ENCODE peak calls at places on chromosomes 11 and 22, in six cellular contexts. One of them, this sample, is unnamed.

GRCh38 chr22:49936973-49937757 is 18.7 kb downstream of the CRELD2 start:
- DNase-seq in heart right ventricle: peak
- DNase-seq in nephron progenitor cell: no peak
- DNase-seq in A549: no peak
- DNase-seq in AG10803: no peak
- DNase-seq in type B pancreatic cell: no peak
- DNase-seq in this sample: no peak

GRCh38 chr22:18063311-18063710 is 14.5 kb upstream of the PEX26 start:
- DNase-seq in heart right ventricle: no peak
- DNase-seq in nephron progenitor cell: peak
- DNase-seq in A549: no peak
- DNase-seq in AG10803: no peak
- DNase-seq in type B pancreatic cell: no peak
- DNase-seq in this sample: no peak

GRCh38 chr22:50298937-50299656 is 8.3 kb downstream of the PLXNB2 start:
- DNase-seq in heart right ventricle: peak
- DNase-seq in nephron progenitor cell: no peak
- DNase-seq in A549: no peak
- DNase-seq in AG10803: peak
- DNase-seq in type B pancreatic cell: no peak
- DNase-seq in this sample: no peak

GRCh38 chr22:48754611-48755331 is 1072.9 kb downstream of the BRD1 start:
- DNase-seq in heart right ventricle: no peak
- DNase-seq in nephron progenitor cell: no peak
- DNase-seq in A549: no peak
- DNase-seq in AG10803: no peak
- DNase-seq in type B pancreatic cell: peak
- DNase-seq in this sample: no peak

GRCh38 chr11:24738972-24739371 is 242.1 kb downstream of the LUZP2 start:
- DNase-seq in heart right ventricle: no peak
- DNase-seq in nephron progenitor cell: no peak
- DNase-seq in A549: no peak
- DNase-seq in AG10803: no peak
- DNase-seq in type B pancreatic cell: no peak
- DNase-seq in this sample: no peak

GRCh38 chr11:59770324-59770723 is 15.1 kb downstream of the STX3 start:
- DNase-seq in heart right ventricle: no peak
- DNase-seq in nephron progenitor cell: no peak
- DNase-seq in A549: no peak
- DNase-seq in AG10803: no peak
- DNase-seq in type B pancreatic cell: no peak
- DNase-seq in this sample: no peak

GRCh38 chr22:49457946-49458707 is 369.5 kb downstream of the BRD1 start:
- DNase-seq in heart right ventricle: no peak
- DNase-seq in nephron progenitor cell: no peak
- DNase-seq in A549: no peak
- DNase-seq in AG10803: no peak
- DNase-seq in type B pancreatic cell: no peak
- DNase-seq in this sample: no peak

GRCh38 chr11:126646701-126647209 is 291.3 kb downstream of the ST3GAL4 start:
- DNase-seq in heart right ventricle: no peak
- DNase-seq in nephron progenitor cell: no peak
- DNase-seq in A549: no peak
- DNase-seq in AG10803: peak
- DNase-seq in type B pancreatic cell: no peak
- DNase-seq in this sample: no peak

GRCh38 chr11:61497473-61497872 is 11.1 kb upstream of the LRRC10B start:
- DNase-seq in heart right ventricle: no peak
- DNase-seq in nephron progenitor cell: no peak
- DNase-seq in A549: no peak
- DNase-seq in AG10803: no peak
- DNase-seq in type B pancreatic cell: no peak
- DNase-seq in this sample: no peak

GRCh38 chr11:118635642-118636041 is 28.2 kb downstream of the PHLDB1 start:
- DNase-seq in heart right ventricle: no peak
- DNase-seq in nephron progenitor cell: no peak
- DNase-seq in A549: no peak
- DNase-seq in AG10803: no peak
- DNase-seq in type B pancreatic cell: no peak
- DNase-seq in this sample: no peak

GRCh38 chr11:44179173-44179572 is 83.7 kb downstream of the EXT2 start:
- DNase-seq in heart right ventricle: no peak
- DNase-seq in nephron progenitor cell: peak
- DNase-seq in A549: no peak
- DNase-seq in AG10803: peak
- DNase-seq in type B pancreatic cell: no peak
- DNase-seq in this sample: no peak

GRCh38 chr22:32181043-32181442 is 21.9 kb upstream of the C22orf42 start:
- DNase-seq in heart right ventricle: no peak
- DNase-seq in nephron progenitor cell: no peak
- DNase-seq in A549: no peak
- DNase-seq in AG10803: no peak
- DNase-seq in type B pancreatic cell: no peak
- DNase-seq in this sample: no peak

DNA sequence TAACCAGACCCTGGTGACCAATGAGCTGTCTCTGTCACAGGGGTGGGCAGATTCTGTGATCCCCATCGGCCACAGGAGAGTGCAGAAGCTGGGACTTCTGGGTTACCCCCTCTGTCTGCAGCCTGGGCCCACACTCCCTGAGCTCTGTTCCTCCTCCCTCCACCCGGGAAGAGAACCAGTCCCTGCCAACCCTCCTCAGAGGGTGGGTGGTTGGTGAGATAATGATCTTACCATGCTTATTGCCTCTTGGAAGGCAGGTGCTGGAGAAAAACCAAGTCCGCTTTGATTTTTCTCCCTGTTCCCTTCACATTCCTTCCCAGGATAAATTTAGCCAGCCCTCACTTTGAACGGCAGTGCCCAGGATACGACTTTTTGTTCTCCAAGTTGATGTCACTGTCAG is 17.3 kb downstream of the PRG3 start:
- DNase-seq in heart right ventricle: no peak
- DNase-seq in nephron progenitor cell: no peak
- DNase-seq in A549: no peak
- DNase-seq in AG10803: no peak
- DNase-seq in type B pancreatic cell: no peak
- DNase-seq in this sample: no peak
- TF ChIP-seq CTCF in heart right ventricle: no peak
- TF ChIP-seq CTCF in nephron progenitor cell: no peak
- TF ChIP-seq CTCF in A549: no peak
- TF ChIP-seq CTCF in AG10803: no peak
- TF ChIP-seq CTCF in type B pancreatic cell: no peak
- TF ChIP-seq CTCF in this sample: no peak

DNA sequence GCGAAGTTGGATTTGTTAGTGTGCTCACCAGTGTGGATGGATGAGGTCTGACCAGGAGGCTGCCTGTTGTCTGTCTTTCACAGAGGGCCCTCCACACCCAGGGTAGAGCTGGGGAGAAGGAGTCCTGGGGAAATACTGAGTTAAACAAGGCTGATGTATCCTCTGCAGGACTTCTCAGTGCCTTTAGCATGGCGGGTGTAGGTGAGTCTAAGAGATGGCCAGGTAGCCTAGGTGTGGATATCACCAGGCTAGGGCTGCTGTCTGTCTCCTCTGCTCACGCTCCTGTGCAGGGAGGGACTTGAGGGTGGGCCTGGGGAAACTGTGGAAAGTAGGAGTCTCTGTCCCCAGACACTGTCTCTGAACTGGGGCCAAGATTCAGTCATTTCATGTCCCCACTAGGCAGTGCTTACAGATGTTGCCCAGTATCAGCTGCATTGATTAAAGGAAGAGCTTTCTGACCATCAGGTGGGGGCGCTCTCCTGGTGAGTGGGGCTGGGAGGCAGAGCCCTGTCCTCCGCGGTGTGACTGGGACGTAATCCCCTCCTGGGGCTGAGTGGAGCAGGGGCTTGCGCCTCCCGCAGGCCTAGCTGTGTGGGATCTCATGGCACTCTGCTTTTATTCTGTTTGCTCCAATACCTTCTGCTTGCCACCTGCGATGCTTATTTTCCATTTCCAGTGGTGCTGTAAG is 35.5 kb upstream of the CCDC188 start:
- DNase-seq in heart right ventricle: no peak
- DNase-seq in nephron progenitor cell: peak
- DNase-seq in A549: no peak
- DNase-seq in AG10803: no peak
- DNase-seq in type B pancreatic cell: no peak
- DNase-seq in this sample: no peak
- TF ChIP-seq CTCF in heart right ventricle: no peak
- TF ChIP-seq CTCF in nephron progenitor cell: peak
- TF ChIP-seq CTCF in A549: no peak
- TF ChIP-seq CTCF in AG10803: no peak
- TF ChIP-seq CTCF in type B pancreatic cell: peak
- TF ChIP-seq CTCF in this sample: no peak

GRCh38 chr22:37865510-37865909 is 16.3 kb downstream of the EIF3L start:
- DNase-seq in heart right ventricle: no peak
- DNase-seq in nephron progenitor cell: no peak
- DNase-seq in A549: no peak
- DNase-seq in AG10803: no peak
- DNase-seq in type B pancreatic cell: no peak
- DNase-seq in this sample: no peak

GRCh38 chr22:37860796-37861421 is 11.7 kb downstream of the EIF3L start:
- DNase-seq in heart right ventricle: no peak
- DNase-seq in nephron progenitor cell: no peak
- DNase-seq in A549: no peak
- DNase-seq in AG10803: no peak
- DNase-seq in type B pancreatic cell: no peak
- DNase-seq in this sample: no peak

GRCh38 chr22:37862570-37863325 is 13.5 kb downstream of the EIF3L start:
- DNase-seq in heart right ventricle: no peak
- DNase-seq in nephron progenitor cell: no peak
- DNase-seq in A549: no peak
- DNase-seq in AG10803: no peak
- DNase-seq in type B pancreatic cell: no peak
- DNase-seq in this sample: no peak
- TF ChIP-seq CTCF in heart right ventricle: no peak
- TF ChIP-seq CTCF in nephron progenitor cell: no peak
- TF ChIP-seq CTCF in A549: no peak
- TF ChIP-seq CTCF in AG10803: no peak
- TF ChIP-seq CTCF in type B pancreatic cell: no peak
- TF ChIP-seq CTCF in this sample: no peak

DNA sequence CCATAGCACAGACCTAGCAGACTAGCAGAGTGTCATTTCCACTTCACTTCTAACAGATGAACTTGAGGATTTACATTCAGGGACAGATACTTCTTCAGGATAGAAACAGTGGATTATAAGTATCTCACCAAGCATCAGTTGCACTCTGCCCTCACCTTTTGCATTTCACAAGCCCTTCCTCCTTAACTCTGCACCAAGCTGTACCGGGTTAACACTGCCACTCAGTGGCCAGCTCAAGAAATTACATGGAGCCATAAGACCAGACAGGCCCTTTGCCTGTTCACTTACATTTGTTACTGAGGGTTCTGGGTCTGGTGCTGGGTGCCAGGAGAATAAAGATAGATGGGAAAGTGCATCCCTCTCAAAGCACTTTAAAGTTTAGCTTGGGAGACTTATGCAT is 309.8 kb downstream of the SHANK2 start:
- DNase-seq in heart right ventricle: no peak
- DNase-seq in nephron progenitor cell: peak
- DNase-seq in A549: no peak
- DNase-seq in AG10803: no peak
- DNase-seq in type B pancreatic cell: no peak
- DNase-seq in this sample: no peak
- TF ChIP-seq CTCF in heart right ventricle: no peak
- TF ChIP-seq CTCF in nephron progenitor cell: no peak
- TF ChIP-seq CTCF in A549: peak
- TF ChIP-seq CTCF in AG10803: peak
- TF ChIP-seq CTCF in type B pancreatic cell: peak
- TF ChIP-seq CTCF in this sample: no peak

GRCh38 chr11:131690362-131690761 is 319.9 kb downstream of the NTM start:
- DNase-seq in heart right ventricle: no peak
- DNase-seq in nephron progenitor cell: no peak
- DNase-seq in A549: no peak
- DNase-seq in AG10803: no peak
- DNase-seq in type B pancreatic cell: no peak
- DNase-seq in this sample: no peak

GRCh38 chr11:131690776-131691557 is 320.6 kb downstream of the NTM start:
- DNase-seq in heart right ventricle: no peak
- DNase-seq in nephron progenitor cell: no peak
- DNase-seq in A549: no peak
- DNase-seq in AG10803: no peak
- DNase-seq in type B pancreatic cell: no peak
- DNase-seq in this sample: no peak

GRCh38 chr11:131692151-131692550 is 321.7 kb downstream of the NTM start:
- DNase-seq in heart right ventricle: no peak
- DNase-seq in nephron progenitor cell: no peak
- DNase-seq in A549: no peak
- DNase-seq in AG10803: no peak
- DNase-seq in type B pancreatic cell: no peak
- DNase-seq in this sample: no peak

GRCh38 chr11:131692961-131693360 is 322.5 kb downstream of the NTM start:
- DNase-seq in heart right ventricle: no peak
- DNase-seq in nephron progenitor cell: no peak
- DNase-seq in A549: no peak
- DNase-seq in AG10803: no peak
- DNase-seq in type B pancreatic cell: no peak
- DNase-seq in this sample: no peak

GRCh38 chr11:131691558-131692041 is 321.2 kb downstream of the NTM start:
- DNase-seq in heart right ventricle: no peak
- DNase-seq in nephron progenitor cell: peak
- DNase-seq in A549: no peak
- DNase-seq in AG10803: peak
- DNase-seq in type B pancreatic cell: no peak
- DNase-seq in this sample: no peak
- TF ChIP-seq CTCF in heart right ventricle: peak
- TF ChIP-seq CTCF in nephron progenitor cell: peak
- TF ChIP-seq CTCF in A549: no peak
- TF ChIP-seq CTCF in AG10803: peak
- TF ChIP-seq CTCF in type B pancreatic cell: peak
- TF ChIP-seq CTCF in this sample: no peak

GRCh38 chr11:88338223-88338661 is 706 bp upstream of the CTSC start:
- DNase-seq in heart right ventricle: peak
- DNase-seq in nephron progenitor cell: peak
- DNase-seq in A549: peak
- DNase-seq in AG10803: peak
- DNase-seq in type B pancreatic cell: no peak
- DNase-seq in this sample: no peak

GRCh38 chr11:88344869-88345268 is 7.3 kb upstream of the CTSC start:
- DNase-seq in heart right ventricle: no peak
- DNase-seq in nephron progenitor cell: no peak
- DNase-seq in A549: no peak
- DNase-seq in AG10803: no peak
- DNase-seq in type B pancreatic cell: no peak
- DNase-seq in this sample: no peak

GRCh38 chr11:88340366-88340930 is 2.9 kb upstream of the CTSC start:
- DNase-seq in heart right ventricle: no peak
- DNase-seq in nephron progenitor cell: no peak
- DNase-seq in A549: no peak
- DNase-seq in AG10803: no peak
- DNase-seq in type B pancreatic cell: no peak
- DNase-seq in this sample: no peak

GRCh38 chr11:88345408-88345807 is 7.9 kb upstream of the CTSC start:
- DNase-seq in heart right ventricle: no peak
- DNase-seq in nephron progenitor cell: no peak
- DNase-seq in A549: no peak
- DNase-seq in AG10803: peak
- DNase-seq in type B pancreatic cell: no peak
- DNase-seq in this sample: no peak

GRCh38 chr11:88341852-88342251 is 4.3 kb upstream of the CTSC start:
- DNase-seq in heart right ventricle: no peak
- DNase-seq in nephron progenitor cell: peak
- DNase-seq in A549: no peak
- DNase-seq in AG10803: no peak
- DNase-seq in type B pancreatic cell: no peak
- DNase-seq in this sample: no peak
- TF ChIP-seq CTCF in heart right ventricle: no peak
- TF ChIP-seq CTCF in nephron progenitor cell: peak
- TF ChIP-seq CTCF in A549: no peak
- TF ChIP-seq CTCF in AG10803: no peak
- TF ChIP-seq CTCF in type B pancreatic cell: peak
- TF ChIP-seq CTCF in this sample: no peak

GRCh38 chr22:45731798-45732495 is 60.3 kb downstream of the ATXN10 start:
- DNase-seq in heart right ventricle: no peak
- DNase-seq in nephron progenitor cell: no peak
- DNase-seq in A549: peak
- DNase-seq in AG10803: peak
- DNase-seq in type B pancreatic cell: no peak
- DNase-seq in this sample: no peak
- TF ChIP-seq CTCF in heart right ventricle: no peak
- TF ChIP-seq CTCF in nephron progenitor cell: peak
- TF ChIP-seq CTCF in A549: peak
- TF ChIP-seq CTCF in AG10803: peak
- TF ChIP-seq CTCF in type B pancreatic cell: peak
- TF ChIP-seq CTCF in this sample: no peak